ENCODE peak calls at places on chromosomes 11 and 22, in six cellular contexts. O is omental fat pad, F is BE2C, H is glutamatergic neuron, R is tibial artery, Z is fibroblast of mammary gland. D is an unnamed sample.
A peak's percentile ranks its signal among the peaks of the same experiment; 100 is the strongest.

GRCh38 chr22:20810645-20811044 is 36.7 kb downstream of the SERPIND1 start:
- DNase-seq in O (no peak), Z (no peak), H (no peak), R (no peak), F (no peak), D (peak; percentile 53)

GRCh38 chr11:120178441-120179070 is 32.3 kb upstream of the OAF start:
- DNase-seq in H (no peak), O (no peak), F (no peak), R (no peak), Z (peak; percentile 50), D (no peak)

GRCh38 chr11:58958500-58958899 is 19.2 kb downstream of the GLYATL1 start:
- DNase-seq in F (peak; percentile 9), H (peak; percentile 36), R (peak; percentile 34), Z (peak; percentile 13), O (no peak), D (peak; percentile 7)

GRCh38 chr11:331332-332060 is 10.8 kb upstream of the IFITM3 start:
- DNase-seq in H (no peak), Z (no peak), R (no peak), F (no peak), O (no peak), D (no peak)

GRCh38 chr11:57637626-57638004 is 12.1 kb downstream of the YPEL4 start:
- DNase-seq in H (peak; percentile 59), F (no peak), R (no peak), Z (no peak), O (no peak), D (no peak)

GRCh38 chr11:130146797-130147196 is 12.8 kb upstream of the ST14 start:
- DNase-seq in Z (no peak), O (no peak), H (no peak), F (no peak), R (peak; percentile 61), D (no peak)

GRCh38 chr11:16841984-16842383 is 103.5 kb downstream of the C11orf58 start:
- DNase-seq in O (no peak), R (no peak), Z (no peak), F (no peak), H (no peak), D (no peak)

GRCh38 chr22:19120829-19121630 is 1.2 kb downstream of the DGCR2 start:
- DNase-seq in O (no peak), F (no peak), R (no peak), H (no peak), Z (peak; percentile 40), D (no peak)

GRCh38 chr11:8239056-8239455 is 24.6 kb downstream of the LMO1 start:
- DNase-seq in R (no peak), Z (no peak), F (no peak), H (peak; percentile 42), O (no peak), D (no peak)

GRCh38 chr11:77141034-77141433 is 13.0 kb downstream of the MYO7A start:
- DNase-seq in H (no peak), F (no peak), Z (peak; percentile 71), R (no peak), O (no peak), D (no peak)

GRCh38 chr11:6618117-6619020 is 853 bp downstream of the TPP1 start:
- DNase-seq in R (peak; percentile 55), O (peak; percentile 23), Z (peak; percentile 70), F (no peak), H (no peak), D (no peak)

GRCh38 chr11:101880208-101880607 is 34.6 kb upstream of the CEP126 start:
- DNase-seq in O (no peak), F (peak; percentile 9), H (no peak), Z (peak; percentile 82), R (no peak), D (no peak)

GRCh38 chr22:43337946-43338345 is 5.2 kb downstream of the SCUBE1 start:
- DNase-seq in Z (no peak), H (no peak), F (no peak), O (no peak), R (no peak), D (no peak)

GRCh38 chr22:47199261-47199948 is 437.0 kb downstream of the TBC1D22A start:
- DNase-seq in F (no peak), O (peak; percentile 6), H (no peak), R (no peak), Z (no peak), D (no peak)

GRCh38 chr22:26360169-26360885 is 68.7 kb upstream of the ASPHD2 start:
- DNase-seq in R (peak; percentile 69), H (peak; percentile 74), Z (peak; percentile 76), O (peak; percentile 72), F (peak; percentile 74), D (peak; percentile 52)

GRCh38 chr11:67369801-67370284 is 3.6 kb downstream of the CLCF1 start:
- DNase-seq in O (no peak), F (no peak), Z (no peak), R (no peak), H (no peak), D (no peak)

GRCh38 chr22:39306456-39307361 is 12.7 kb downstream of the RPL3 start:
- DNase-seq in R (peak; percentile 54), Z (no peak), H (no peak), O (no peak), F (peak; percentile 56), D (peak; percentile 58)

GRCh38 chr11:134369656-134370525 is 38.1 kb downstream of the GLB1L2 start:
- DNase-seq in O (no peak), R (no peak), Z (no peak), H (peak; percentile 6), F (no peak), D (no peak)

GRCh38 chr11:128324531-128325141 is 262.7 kb downstream of the ETS1 start:
- DNase-seq in O (no peak), R (no peak), Z (no peak), F (no peak), H (no peak), D (peak; percentile 67)

GRCh38 chr22:32780726-32781310 is 20.7 kb upstream of the TIMP3 start:
- DNase-seq in H (no peak), R (no peak), F (no peak), Z (no peak), O (no peak), D (no peak)

GRCh38 chr11:126345759-126346585 is 9.5 kb upstream of the ST3GAL4 start:
- DNase-seq in O (peak; percentile 45), H (no peak), F (peak; percentile 78), Z (peak; percentile 88), R (peak; percentile 84), D (no peak)

GRCh38 chr11:46659908-46660307 is 40.5 kb downstream of the ARHGAP1 start:
- DNase-seq in H (no peak), F (no peak), R (peak; percentile 74), Z (peak; percentile 81), O (no peak), D (no peak)

GRCh38 chr11:6437993-6438392 is 2.8 kb downstream of the HPX start:
- DNase-seq in O (no peak), F (no peak), R (no peak), Z (no peak), H (no peak), D (no peak)

GRCh38 chr22:50270302-50271010 is at the start of gene MAPK11:
- DNase-seq in H (peak; percentile 58), Z (peak; percentile 59), F (peak; percentile 35), O (peak; percentile 50), R (peak; percentile 73), D (peak; percentile 79)

GRCh38 chr11:116694815-116695590 is 77.8 kb downstream of the BUD13 start:
- DNase-seq in F (no peak), O (no peak), R (no peak), H (no peak), Z (no peak), D (no peak)

GRCh38 chr11:18393581-18394299 is 623 bp upstream of the LDHA start:
- DNase-seq in O (no peak), H (no peak), F (no peak), Z (no peak), R (peak; percentile 29), D (no peak)

GRCh38 chr11:9260182-9261146 is 4.7 kb downstream of the DENND5A start:
- DNase-seq in H (no peak), Z (no peak), F (no peak), O (no peak), R (no peak), D (no peak)
- TF ChIP-seq CTCF in H (no peak), Z (peak; percentile 40), F (peak; percentile 34), O (no peak), R (no peak), D (no peak)

DNA sequence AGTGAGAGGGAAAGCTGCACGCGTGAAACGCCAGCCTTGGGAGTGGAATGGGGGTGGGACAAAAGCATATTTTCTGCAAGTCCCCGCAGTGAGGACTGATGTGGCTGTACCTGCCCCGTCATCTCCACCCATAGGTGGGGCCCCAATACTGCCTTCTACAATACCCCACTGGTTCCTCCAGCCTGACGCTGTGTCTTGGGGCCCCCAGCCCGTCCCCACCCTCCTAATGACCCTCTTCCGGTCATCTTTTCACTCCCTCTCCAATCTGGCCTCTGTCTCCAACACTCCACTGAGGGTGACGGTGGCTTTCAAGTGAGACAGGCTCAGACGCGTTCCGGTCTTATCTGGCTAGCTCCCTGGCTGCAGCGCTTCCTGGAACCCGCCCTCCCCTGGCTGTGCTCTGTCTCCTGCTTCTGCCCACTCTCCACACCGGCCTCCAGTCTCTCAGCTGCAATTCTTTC is 104.2 kb downstream of the MICAL3 start:
- DNase-seq in H (no peak), O (no peak), F (peak; percentile 65), R (no peak), Z (peak; percentile 20), D (no peak)
- TF ChIP-seq CTCF in H (no peak), O (no peak), F (peak; percentile 16), R (no peak), Z (no peak), D (no peak)

GRCh38 chr11:12091957-12092558 is 18.3 kb upstream of the MICAL2 start:
- DNase-seq in F (no peak), Z (no peak), H (no peak), R (peak; percentile 16), O (no peak), D (no peak)
- TF ChIP-seq CTCF in F (no peak), Z (no peak), H (no peak), R (peak; percentile 40), O (no peak), D (no peak)

DNA sequence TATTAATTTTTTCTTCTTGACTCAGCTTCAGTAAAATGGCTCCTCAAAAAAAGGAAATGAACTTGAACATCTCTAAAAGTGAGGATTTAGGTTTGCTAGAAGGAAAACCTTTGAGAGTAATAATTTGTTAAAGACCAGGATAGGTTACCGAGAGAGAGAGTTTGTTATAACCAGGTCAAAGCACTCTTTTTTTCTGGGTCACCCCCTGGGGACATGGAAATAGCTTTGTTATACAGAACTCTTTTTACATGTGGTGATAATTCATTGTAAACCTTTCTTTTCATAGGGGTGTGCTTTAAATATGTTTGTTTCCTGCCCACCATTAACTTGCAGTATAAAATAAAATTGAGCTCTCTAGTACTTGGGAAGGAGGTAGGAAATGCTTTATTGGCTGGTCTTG is 47.7 kb downstream of the DNAJC24 start:
- DNase-seq in Z (no peak), H (no peak), R (no peak), F (no peak), O (no peak), D (no peak)
- TF ChIP-seq CTCF in Z (no peak), H (no peak), R (no peak), F (no peak), O (no peak), D (no peak)

GRCh38 chr11:11843642-11844041 is 1.9 kb downstream of the USP47 start:
- DNase-seq in R (no peak), F (no peak), Z (no peak), H (no peak), O (no peak), D (no peak)
- TF ChIP-seq CTCF in R (no peak), F (no peak), Z (no peak), H (no peak), O (no peak), D (no peak)